ENCODE peak calls at places on chromosomes 7 and 10, in six cellular contexts. I, C, H, G, B and Q are unnamed samples. For H3K9me3, the result is how much of the 10 kb centered on the place peaks cover.

GRCh38 chr7:92727755-92728154 is 108.6 kb downstream of the CDK6 start:
- DNase-seq in I (no peak), C (no peak), H (no peak), G (no peak), B (no peak), Q (no peak)

GRCh38 chr7:100612730-100613446 is 548 bp downstream of the MOSPD3 start:
- DNase-seq in I (no peak), C (no peak), H (peak), G (peak), B (peak), Q (no peak)

GRCh38 chr7:111255576-111255975 is 164.6 kb downstream of the LRRN3 start:
- DNase-seq in I (peak), C (no peak), H (no peak), G (no peak), B (no peak), Q (no peak)

GRCh38 chr7:158908552-158908951 is 52.2 kb downstream of the DYNC2I1 start:
- DNase-seq in I (no peak), C (no peak), H (no peak), G (no peak), B (no peak), Q (no peak)

GRCh38 chr10:14074062-14074884 is 256.5 kb downstream of the FRMD4A start:
- DNase-seq in I (peak), C (peak), H (no peak), G (peak), B (peak), Q (no peak)

GRCh38 chr10:129662386-129662785 is 195.3 kb downstream of the MGMT start:
- DNase-seq in I (no peak), C (no peak), H (no peak), G (no peak), B (no peak), Q (no peak)

GRCh38 chr10:93580824-93581223 is 14.4 kb downstream of the FFAR4 start:
- DNase-seq in I (peak), C (no peak), H (no peak), G (no peak), B (peak), Q (no peak)

GRCh38 chr10:122475581-122475980 is 14.2 kb downstream of the HTRA1 start:
- DNase-seq in I (no peak), C (no peak), H (no peak), G (no peak), B (no peak), Q (no peak)

GRCh38 chr10:99836711-99837110 is 54.3 kb downstream of the ABCC2 start:
- DNase-seq in I (no peak), C (no peak), H (no peak), G (no peak), B (no peak), Q (no peak)

GRCh38 chr10:97774811-97775294 is 3.1 kb upstream of the SFRP5 start:
- DNase-seq in I (no peak), C (no peak), H (no peak), G (no peak), B (no peak), Q (no peak)

GRCh38 chr7:149762610-149763009 is 10.8 kb downstream of the ZNF467 start:
- DNase-seq in I (no peak), C (no peak), H (no peak), G (no peak), B (no peak), Q (no peak)

GRCh38 chr10:62636825-62637248 is 167.7 kb upstream of the ADO start:
- DNase-seq in I (peak), C (no peak), H (no peak), G (no peak), B (no peak), Q (no peak)

GRCh38 chr10:132563485-132564248 is 26.1 kb downstream of the INPP5A start:
- DNase-seq in I (no peak), C (no peak), H (no peak), G (no peak), B (no peak), Q (no peak)

GRCh38 chr7:2468227-2468626 is 8.0 kb downstream of the GRIFIN start:
- DNase-seq in I (no peak), C (no peak), H (no peak), G (no peak), B (no peak), Q (no peak)

GRCh38 chr10:43352951-43353350 is 18.5 kb upstream of the FXYD4 start:
- DNase-seq in I (no peak), C (no peak), H (no peak), G (no peak), B (no peak), Q (no peak)

GRCh38 chr7:66628361-66629221 is at the start of gene KCTD7:
- DNase-seq in I (peak), C (peak), H (peak), G (peak), B (peak), Q (peak)

GRCh38 chr10:70031215-70031614 is 21.4 kb upstream of the MACROH2A2 start:
- DNase-seq in I (no peak), C (no peak), H (no peak), G (no peak), B (no peak), Q (no peak)

GRCh38 chr7:63071920-63072319 is 926.7 kb upstream of the ZNF722 start:
- DNase-seq in I (no peak), C (no peak), H (no peak), G (no peak), B (no peak), Q (no peak)
- H3K9me3 ChIP-seq in I (under half), C (under half), H (under half), G (under half), B (under half), Q (under half)

GRCh38 chr7:157567666-157568065 is 230.9 kb downstream of the DNAJB6 start:
- DNase-seq in I (no peak), C (no peak), H (no peak), G (no peak), B (no peak), Q (no peak)

GRCh38 chr7:157568071-157568784 is 231.4 kb downstream of the DNAJB6 start:
- DNase-seq in I (no peak), C (no peak), H (no peak), G (no peak), B (no peak), Q (no peak)

GRCh38 chr7:157569967-157570366 is 233.2 kb downstream of the DNAJB6 start:
- DNase-seq in I (no peak), C (no peak), H (no peak), G (no peak), B (no peak), Q (no peak)

GRCh38 chr7:157570531-157571200 is 233.9 kb downstream of the DNAJB6 start:
- DNase-seq in I (no peak), C (no peak), H (no peak), G (no peak), B (no peak), Q (no peak)

GRCh38 chr7:157568785-157569584 is 232.2 kb downstream of the DNAJB6 start:
- DNase-seq in I (peak), C (no peak), H (peak), G (peak), B (peak), Q (peak)
- H3K9me3 ChIP-seq in I (under half), C (under half), H (under half), G (under half), B (under half), Q (under half)

GRCh38 chr7:151059362-151060112 is at the start of gene SLC4A2:
- DNase-seq in I (peak), C (peak), H (peak), G (peak), B (peak), Q (peak)

GRCh38 chr7:151057038-151057736 is 510 bp downstream of the CDK5 start:
- DNase-seq in I (no peak), C (no peak), H (no peak), G (no peak), B (no peak), Q (no peak)

GRCh38 chr7:151057737-151057988 is at the start of gene CDK5:
- DNase-seq in I (no peak), C (no peak), H (no peak), G (no peak), B (no peak), Q (no peak)

GRCh38 chr7:151058766-151059361 is 525 bp upstream of the SLC4A2 start:
- DNase-seq in I (peak), C (no peak), H (peak), G (peak), B (peak), Q (no peak)

DNA sequence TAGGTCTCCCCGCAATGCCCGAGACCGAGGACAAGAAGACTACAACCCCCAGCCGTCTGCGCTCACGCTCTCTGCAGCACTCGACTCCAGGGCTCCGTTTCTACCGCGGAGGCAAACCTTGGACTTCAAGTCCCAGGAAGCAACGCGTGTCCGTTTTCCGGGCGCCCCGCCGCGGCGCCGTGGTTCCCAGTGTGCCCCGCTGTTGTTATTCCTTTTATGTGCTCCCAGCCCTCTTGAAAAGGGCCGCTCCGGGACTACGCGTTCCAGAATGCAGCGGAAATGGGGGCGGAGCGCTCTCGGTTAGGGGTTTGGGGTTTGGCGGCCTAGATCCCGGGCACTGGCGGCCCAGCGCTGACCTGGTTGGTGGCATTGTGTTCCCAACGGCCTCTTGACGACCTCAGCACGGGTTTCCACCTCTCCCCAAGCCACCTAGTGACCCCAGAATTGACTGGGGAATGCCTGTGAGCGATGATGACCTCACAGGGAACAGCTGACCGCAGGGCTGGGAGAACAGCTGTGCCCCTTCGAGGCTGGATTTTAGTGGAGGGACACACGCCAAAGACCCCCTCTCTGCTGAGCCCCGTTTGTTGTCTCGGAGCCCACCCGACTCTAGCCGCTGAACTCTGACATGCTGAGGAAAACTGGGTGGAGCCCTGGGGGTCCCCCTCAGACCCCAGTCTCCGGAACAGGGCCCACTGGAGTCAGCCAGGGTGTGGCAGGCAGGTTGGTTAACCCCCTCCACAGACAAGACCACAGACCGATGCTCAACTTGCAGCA is 480 bp upstream of the CDK5 start:
- DNase-seq in I (peak), C (peak), H (peak), G (peak), B (peak), Q (peak)
- H3K9me3 ChIP-seq in I (under half), C (under half), H (under half), G (under half), B (under half), Q (under half)

DNA sequence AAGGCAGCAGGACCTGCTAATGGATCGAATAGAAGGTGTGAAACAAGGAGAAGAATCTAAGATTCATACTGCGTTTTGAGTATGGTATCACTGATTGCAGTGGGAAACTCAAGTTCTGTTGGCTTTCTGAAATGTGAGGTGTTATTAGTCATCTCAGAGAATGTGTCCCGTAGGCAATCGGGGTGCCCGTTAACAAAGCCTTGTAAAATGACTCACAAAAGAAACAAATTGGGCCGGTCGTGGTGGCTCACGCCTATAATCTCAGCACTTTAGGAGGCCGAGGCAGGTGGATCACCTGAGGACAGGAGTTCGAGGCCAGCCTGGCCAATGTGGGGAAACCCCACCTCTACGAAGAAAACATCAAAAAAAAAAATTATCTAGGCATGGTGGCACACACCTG is 118.2 kb upstream of the C7orf33 start:
- DNase-seq in I (no peak), C (no peak), H (no peak), G (no peak), B (no peak), Q (no peak)
- H3K9me3 ChIP-seq in I (under half), C (under half), H (under half), G (under half), B (under half), Q (under half)